ENCODE peak calls at places on chromosomes 4 and X, in eight cellular contexts. L is fibroblast of mammary gland; B is HEK293T; F is stimulated activated CD4-positive, alpha-beta T cell treated with anti-CD3 and anti-CD28 coated beads, Interleukin-15, amount 100 ng/mL, for 1 hour; U is HS-27A; J is iPS DF 6.9; K is renal cortical epithelial cell; N is GM10248. C is an unnamed sample.

GRCh38 chrX:20523626-20524312 is 257.1 kb upstream of the RPS6KA3 start:
- DNase-seq in L (no peak), B (no peak), F (no peak), U (no peak), J (no peak), K (no peak), N (no peak), C (no peak)

GRCh38 chr4:89222171-89222570 is 85.4 kb downstream of the GPRIN3 start:
- DNase-seq in L (no peak), B (no peak), F (no peak), U (no peak), J (no peak), K (peak), N (no peak), C (no peak)

GRCh38 chr4:76549765-76550164 is 114.7 kb downstream of the SHROOM3 start:
- DNase-seq in L (no peak), B (no peak), F (no peak), U (no peak), J (no peak), K (no peak), N (no peak), C (no peak)

GRCh38 chr4:47010347-47011188 is 17.2 kb upstream of the GABRA4 start:
- DNase-seq in L (no peak), B (no peak), F (no peak), U (no peak), J (no peak), K (peak), N (peak), C (no peak)

GRCh38 chrX:74450803-74451449 is 29.6 kb downstream of the SLC16A2 start:
- DNase-seq in L (peak), B (no peak), F (no peak), U (peak), J (no peak), K (peak), N (no peak), C (peak)

GRCh38 chr4:109739547-109739946 is 9.7 kb upstream of the PLA2G12A start:
- DNase-seq in L (no peak), B (no peak), F (no peak), U (no peak), J (no peak), K (no peak), N (no peak), C (no peak)

GRCh38 chrX:40240844-40241243 is 143.1 kb upstream of the BCOR start:
- DNase-seq in L (no peak), B (no peak), F (no peak), U (no peak), J (no peak), K (no peak), N (no peak), C (no peak)

GRCh38 chr4:169315530-169316306 is 45.0 kb upstream of the SH3RF1 start:
- DNase-seq in L (peak), B (no peak), F (no peak), U (no peak), J (no peak), K (peak), N (no peak), C (no peak)

GRCh38 chrX:38018734-38019410 is 12.5 kb downstream of the SYTL5 start:
- DNase-seq in L (peak), B (no peak), F (no peak), U (no peak), J (no peak), K (no peak), N (no peak), C (no peak)

GRCh38 chrX:38154818-38155217 is 65.9 kb downstream of the SRPX start:
- DNase-seq in L (peak), B (no peak), F (no peak), U (no peak), J (no peak), K (no peak), N (no peak), C (no peak)

GRCh38 chrX:76439188-76439587 is 11.7 kb downstream of the MAGEE1 start:
- DNase-seq in L (no peak), B (no peak), F (no peak), U (no peak), J (no peak), K (no peak), N (no peak), C (no peak)

GRCh38 chrX:40153335-40154221 is 55.8 kb upstream of the BCOR start:
- DNase-seq in L (no peak), B (no peak), F (peak), U (no peak), J (no peak), K (no peak), N (peak), C (peak)